ENCODE peak calls at places on chromosome 6, in four cellular contexts. G, U, B and J are unnamed samples.

GRCh38 chr6:81215092-81215432 is 537.4 kb downstream of the TENT5A start:
- DNase-seq in U (no peak), G (no peak), B (no peak), J (no peak)

GRCh38 chr6:30005482-30005881 is 55.6 kb upstream of the POLR1H start:
- DNase-seq in G (no peak), U (no peak), B (peak; percentile 7), J (no peak)

GRCh38 chr6:36336779-36337194 is at the start of gene BNIP5:
- DNase-seq in G (no peak), U (no peak), B (no peak), J (no peak)

GRCh38 chr6:7911345-7911725 is 747 bp upstream of the TXNDC5 start:
- DNase-seq in U (no peak), G (no peak), B (no peak), J (no peak)

GRCh38 chr6:118710616-118711015 is 59.2 kb upstream of the CEP85L start:
- DNase-seq in B (no peak), U (no peak), G (no peak), J (no peak)

GRCh38 chr6:52417675-52418111 is 2.4 kb upstream of the EFHC1 start:
- DNase-seq in U (no peak), G (no peak), B (peak; percentile 68), J (no peak)

GRCh38 chr6:162636167-162636566 is 91.4 kb downstream of the PRKN start:
- DNase-seq in B (no peak), G (no peak), U (no peak), J (no peak)

GRCh38 chr6:4345543-4345942 is 210.2 kb upstream of the ECI2 start:
- DNase-seq in B (no peak), G (no peak), U (peak; percentile 42), J (no peak)

DNA sequence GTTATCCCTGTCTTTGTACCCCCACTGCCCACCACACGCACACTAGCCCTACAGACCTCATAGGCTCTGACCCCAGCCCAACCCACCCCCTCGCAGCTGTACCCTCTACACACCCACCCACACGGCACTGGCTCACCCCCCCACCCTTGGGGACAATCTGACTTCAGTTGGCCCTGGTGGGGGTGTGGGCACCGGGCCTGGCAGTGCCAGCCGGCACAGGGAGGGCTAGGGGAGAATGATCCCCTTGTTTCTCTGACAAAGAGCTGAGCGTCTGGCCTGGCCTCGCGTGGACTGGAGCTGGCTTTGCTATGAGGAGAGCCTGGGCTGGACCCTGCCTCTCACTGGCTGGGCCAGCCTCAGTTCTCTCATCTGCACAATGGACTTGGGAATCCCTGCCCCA is 41.5 kb downstream of the TFEB start:
- DNase-seq in U (no peak), G (no peak), B (no peak), J (peak; percentile 94)
- H3K27ac ChIP-seq in U (no peak overlapping the region), G (no peak overlapping the region), B (no peak overlapping the region), J (peak overlapping the region; percentile 99)

GRCh38 chr6:156978948-156979347 is 201.8 kb downstream of the ARID1B start:
- DNase-seq in G (no peak), U (no peak), B (no peak), J (no peak)
- H3K27ac ChIP-seq in G (no peak overlapping the region), U (no peak overlapping the region), B (no peak overlapping the region), J (no peak overlapping the region)

GRCh38 chr6:37575221-37575620 is 75.5 kb upstream of the CCDC167 start:
- DNase-seq in U (no peak), G (no peak), B (no peak), J (no peak)
- H3K27ac ChIP-seq in U (no peak overlapping the region), G (no peak overlapping the region), B (no peak overlapping the region), J (no peak overlapping the region)

GRCh38 chr6:169101036-169101805 is 152.4 kb downstream of the THBS2 start:
- DNase-seq in G (no peak), B (no peak), U (no peak), J (no peak)

GRCh38 chr6:169101981-169102380 is 151.7 kb downstream of the THBS2 start:
- DNase-seq in U (no peak), B (peak; percentile 37), G (no peak), J (no peak)

GRCh38 chr6:169098136-169098535 is 155.5 kb downstream of the THBS2 start:
- DNase-seq in U (no peak), G (no peak), B (peak; percentile 31), J (no peak)

GRCh38 chr6:169097336-169098052 is 156.2 kb downstream of the THBS2 start:
- DNase-seq in U (no peak), B (peak; percentile 99), G (no peak), J (no peak)

DNA sequence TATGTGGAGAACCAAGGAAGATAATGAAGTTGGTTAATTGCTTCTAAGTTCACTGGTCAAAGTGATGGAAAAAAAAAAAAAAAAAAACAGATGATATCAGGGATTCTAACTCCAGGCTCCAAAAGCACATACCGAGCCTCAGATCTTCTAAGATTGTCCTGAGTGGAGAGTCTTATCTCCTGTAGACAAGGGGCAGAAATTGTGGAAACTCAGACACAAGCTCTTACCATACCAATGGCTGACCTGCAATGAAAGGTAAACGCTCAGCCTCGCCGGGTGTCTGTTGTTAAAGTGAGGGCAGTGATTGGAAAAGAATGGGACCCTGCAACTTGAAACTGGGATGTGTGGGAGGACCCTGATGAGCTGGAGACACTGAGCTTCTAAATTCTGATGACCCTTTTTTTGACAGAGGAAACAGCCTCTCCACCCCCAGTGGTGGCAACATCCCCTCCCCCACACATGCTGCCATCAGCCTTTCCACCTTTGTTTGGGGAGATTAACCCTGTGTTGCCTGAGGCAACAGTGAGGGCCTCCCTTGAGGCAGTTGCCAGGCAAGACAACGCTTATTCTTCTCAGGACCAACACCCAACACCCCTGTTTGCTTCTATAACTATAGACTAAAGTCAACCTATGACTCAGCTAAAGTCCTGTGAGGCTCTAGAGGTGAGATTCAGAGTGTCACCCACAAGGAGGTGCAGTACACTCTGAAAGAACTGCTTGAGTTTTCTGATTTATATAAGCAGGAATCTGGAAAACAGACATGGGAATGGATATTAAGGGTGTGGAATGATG is 154.0 kb downstream of the THBS2 start:
- DNase-seq in G (no peak), B (peak; percentile 70), U (no peak), J (no peak)
- H3K27ac ChIP-seq in G (no peak overlapping the region), B (no peak overlapping the region), U (no peak overlapping the region), J (no peak overlapping the region)

DNA sequence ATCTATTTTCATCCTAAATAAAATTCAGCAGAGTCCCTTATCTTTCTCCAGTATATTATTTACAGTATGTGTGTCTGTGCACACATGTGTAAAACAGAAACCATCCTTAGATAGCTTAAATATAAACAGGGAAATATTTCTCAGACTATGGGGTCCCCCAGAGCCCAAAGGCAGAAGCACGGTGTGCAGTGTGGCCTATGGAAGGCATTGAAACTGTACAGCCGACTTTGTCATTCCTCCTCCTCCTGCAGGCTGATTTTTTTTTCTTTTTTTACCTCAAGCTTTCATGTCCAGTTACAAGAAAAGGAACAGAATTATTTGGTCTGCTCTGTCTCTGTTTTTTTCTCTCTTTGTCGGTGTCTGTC is 31.9 kb upstream of the SLC35D3 start:
- DNase-seq in B (no peak), U (no peak), G (no peak), J (no peak)
- H3K27ac ChIP-seq in B (no peak overlapping the region), U (no peak overlapping the region), G (no peak overlapping the region), J (no peak overlapping the region)

GRCh38 chr6:42450314-42451145 is 1.2 kb downstream of the TRERF1 start:
- DNase-seq in B (peak; percentile 33), U (no peak), G (no peak), J (no peak)
- H3K27ac ChIP-seq in B (peak overlapping the region; percentile 95), U (peak overlapping the region; percentile 92), G (peak overlapping the region; percentile 49), J (peak overlapping the region; percentile 35)

DNA sequence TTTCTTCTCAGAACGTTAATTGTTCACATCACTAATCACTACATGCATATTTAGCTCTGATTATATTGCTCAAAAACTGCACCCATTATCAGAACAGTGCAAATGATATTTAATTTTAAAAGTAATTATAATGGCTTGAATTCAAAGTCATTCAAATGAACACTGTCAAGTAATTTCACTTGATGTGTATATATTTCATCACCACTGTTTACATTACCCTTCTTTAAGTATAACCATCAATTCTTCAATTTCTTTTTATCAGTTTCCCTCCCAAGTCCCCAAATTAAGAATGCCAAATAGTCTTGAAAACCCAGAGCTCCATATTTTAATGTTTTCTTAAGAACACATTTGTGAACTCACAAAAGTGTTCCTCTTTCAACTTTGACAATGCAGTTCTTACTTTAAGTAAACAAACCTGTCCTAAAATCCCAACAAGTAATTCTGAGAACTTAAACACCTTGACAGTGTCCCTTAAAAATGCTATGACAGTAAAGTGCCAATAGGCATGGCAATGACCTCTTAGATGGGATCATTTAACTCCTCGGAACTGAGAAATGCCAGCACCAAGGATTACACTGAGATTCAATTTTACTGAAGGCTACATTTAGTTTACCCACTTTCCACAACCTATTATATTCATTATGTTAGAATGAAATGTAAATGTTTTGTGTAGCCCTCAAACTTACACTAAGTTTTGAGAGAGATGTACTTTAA is 16.7 kb upstream of the SNX14 start:
- DNase-seq in B (no peak), U (no peak), G (no peak), J (no peak)
- H3K27ac ChIP-seq in B (no peak overlapping the region), U (no peak overlapping the region), G (no peak overlapping the region), J (no peak overlapping the region)

GRCh38 chr6:138187156-138187555 is 25.4 kb downstream of the ARFGEF3 start:
- DNase-seq in B (no peak), U (no peak), G (no peak), J (no peak)

GRCh38 chr6:138183792-138184134 is 22.0 kb downstream of the ARFGEF3 start:
- DNase-seq in G (no peak), U (no peak), B (no peak), J (no peak)

GRCh38 chr6:138184230-138184629 is 22.5 kb downstream of the ARFGEF3 start:
- DNase-seq in U (no peak), B (no peak), G (no peak), J (no peak)

GRCh38 chr6:138182939-138183791 is 21.4 kb downstream of the ARFGEF3 start:
- DNase-seq in G (no peak), B (no peak), U (no peak), J (peak; percentile 80)

DNA sequence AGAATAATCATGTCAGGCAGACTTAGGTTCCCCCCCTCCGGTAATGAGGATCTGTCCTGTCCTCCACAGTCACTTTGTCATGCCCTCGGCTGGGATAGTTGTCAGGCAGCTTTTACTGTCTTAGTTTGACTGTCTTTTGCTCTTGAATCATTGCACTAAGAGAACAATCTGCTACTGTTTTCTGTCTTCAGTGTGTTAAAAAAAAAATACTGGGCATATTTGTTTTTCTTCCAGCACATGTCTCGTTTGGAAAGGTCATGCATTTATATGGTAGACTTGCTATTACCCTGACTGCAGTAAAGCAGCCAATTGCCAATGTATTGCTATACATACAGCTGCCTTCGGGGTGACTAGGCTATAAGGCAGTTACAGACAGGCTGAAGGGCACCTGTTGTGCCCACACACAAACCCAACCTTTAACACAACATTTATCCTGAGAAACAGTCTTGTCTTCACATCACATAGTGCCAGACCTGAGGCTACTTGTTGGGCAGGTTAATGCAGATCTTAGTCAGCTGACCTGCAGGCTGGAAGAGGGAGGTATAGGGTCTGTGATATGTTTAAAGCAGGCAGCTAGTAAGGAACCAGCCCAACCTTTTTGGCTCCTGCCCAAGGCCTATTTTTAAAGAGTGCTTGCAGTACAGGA is 26.7 kb downstream of the ARFGEF3 start:
- DNase-seq in G (no peak), U (no peak), B (no peak), J (no peak)
- H3K27ac ChIP-seq in G (no peak overlapping the region), U (no peak overlapping the region), B (no peak overlapping the region), J (peak overlapping the region; percentile 94)